ENCODE peak calls at places on chromosomes 6 and 20, in ten cellular contexts. B is heart left ventricle; F is tibial nerve; Q is IMR-90; L is CD8-positive, alpha-beta memory T cell; X is GM23248; O is sigmoid colon; M is colonic mucosa; D is PC-9; A is heart right ventricle. S is an unnamed sample.
A peak's percentile ranks its signal among the peaks of the same experiment; 100 is the strongest.

GRCh38 chr6:24658573-24659511 is 7.9 kb downstream of the TDP2 start:
- DNase-seq in M (peak; percentile 76), O (no peak), F (no peak), D (peak; percentile 99), B (no peak), X (peak; percentile 91), Q (peak; percentile 90), A (no peak), L (no peak), S (no peak)

GRCh38 chr20:1242530-1242929 is 16.7 kb downstream of the RAD21L1 start:
- DNase-seq in O (no peak), M (no peak), L (no peak), D (peak; percentile 38), B (no peak), X (peak; percentile 91), Q (peak; percentile 93), F (no peak), A (no peak), S (no peak)

GRCh38 chr6:138491020-138491419 is 8.3 kb downstream of the NHSL1 start:
- DNase-seq in M (no peak), X (no peak), F (no peak), O (no peak), B (no peak), L (no peak), D (no peak), A (no peak), Q (peak; percentile 51), S (no peak)

GRCh38 chr6:18166314-18167007 is 11.2 kb downstream of the KDM1B start:
- DNase-seq in Q (peak; percentile 60), X (peak; percentile 64), M (no peak), L (no peak), F (no peak), O (no peak), A (no peak), D (no peak), B (no peak), S (no peak)

GRCh38 chr6:142845143-142845571 is 99.8 kb downstream of the HIVEP2 start:
- DNase-seq in M (no peak), O (no peak), A (no peak), D (peak; percentile 86), X (peak; percentile 71), B (no peak), F (no peak), Q (no peak), L (no peak), S (no peak)

GRCh38 chr6:28215425-28215824 is 9.7 kb upstream of the ZSCAN9 start:
- DNase-seq in L (no peak), F (no peak), B (no peak), D (no peak), M (peak; percentile 74), X (peak; percentile 29), Q (peak; percentile 7), A (no peak), O (no peak), S (no peak)

GRCh38 chr6:139659196-139659595 is 284.7 kb upstream of the CITED2 start:
- DNase-seq in L (no peak), D (no peak), B (no peak), X (no peak), F (no peak), Q (no peak), A (no peak), M (no peak), O (no peak), S (no peak)

GRCh38 chr6:136501514-136501913 is 48.7 kb downstream of the MAP7 start:
- DNase-seq in M (no peak), B (no peak), O (no peak), A (no peak), D (no peak), F (no peak), Q (no peak), L (no peak), X (no peak), S (no peak)

GRCh38 chr20:20786428-20786827 is 74.0 kb upstream of the RALGAPA2 start:
- DNase-seq in A (no peak), Q (no peak), F (peak; percentile 24), L (no peak), B (no peak), O (no peak), X (no peak), M (no peak), D (no peak), S (no peak)

GRCh38 chr6:106974337-106974998 is at the start of gene CD24:
- DNase-seq in A (no peak), M (peak; percentile 82), O (no peak), X (no peak), B (no peak), L (no peak), Q (no peak), D (peak; percentile 53), F (no peak), S (no peak)

GRCh38 chr6:153595903-153596302 is 443.1 kb upstream of the OPRM1 start:
- DNase-seq in A (no peak), X (peak; percentile 2), F (no peak), D (peak; percentile 44), Q (no peak), L (no peak), O (no peak), B (no peak), M (no peak), S (no peak)

GRCh38 chr20:36098364-36098763 is 56.2 kb upstream of the EPB41L1 start:
- DNase-seq in F (peak; percentile 55), B (peak; percentile 35), Q (peak; percentile 40), A (peak; percentile 28), O (no peak), M (peak; percentile 76), D (no peak), X (peak; percentile 75), L (no peak), S (peak; percentile 24)

GRCh38 chr6:586553-586952 is 70.3 kb downstream of the HUS1B start:
- DNase-seq in L (no peak), M (no peak), O (no peak), D (no peak), Q (no peak), A (no peak), B (no peak), X (no peak), F (no peak), S (no peak)

GRCh38 chr6:85792278-85792677 is 149.6 kb upstream of the SYNCRIP start:
- DNase-seq in Q (peak; percentile 1), M (no peak), X (peak; percentile 39), A (no peak), F (no peak), L (no peak), B (no peak), D (no peak), O (no peak), S (no peak)
- H3K27ac ChIP-seq in Q (no peak overlapping the region), M (no peak overlapping the region), X (no peak overlapping the region), A (no peak overlapping the region), F (no peak overlapping the region), L (no peak overlapping the region), B (no peak overlapping the region), D (no peak overlapping the region), O (no peak overlapping the region), S (no peak overlapping the region)

DNA sequence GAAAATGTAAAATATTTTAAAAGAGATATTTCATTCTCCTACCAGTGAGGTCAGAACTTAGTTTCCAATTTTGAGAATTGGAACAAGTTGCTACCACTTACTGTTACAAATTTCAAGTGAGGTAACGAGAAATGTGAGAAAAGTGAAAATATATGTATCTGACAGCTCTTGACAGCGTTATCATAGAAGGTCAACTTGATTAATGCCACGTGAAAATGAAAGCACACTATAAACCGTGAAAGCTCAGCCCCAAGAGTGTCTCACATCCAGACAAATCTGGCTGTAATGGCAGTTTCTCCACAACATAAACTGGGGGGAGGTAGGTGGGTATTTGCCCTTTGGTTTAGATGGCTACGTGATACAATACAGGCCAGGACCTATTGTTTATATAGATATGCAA is 13.9 kb downstream of the HDGFL1 start:
- DNase-seq in M (no peak), O (no peak), A (no peak), B (no peak), L (no peak), X (no peak), F (no peak), D (no peak), Q (no peak), S (no peak)
- H3K27ac ChIP-seq in M (no peak overlapping the region), O (no peak overlapping the region), A (no peak overlapping the region), B (no peak overlapping the region), L (no peak overlapping the region), X (no peak overlapping the region), F (no peak overlapping the region), D (no peak overlapping the region), Q (no peak overlapping the region), S (no peak overlapping the region)

GRCh38 chr6:31792741-31793140 is 2.8 kb downstream of the VARS1 start:
- DNase-seq in Q (peak; percentile 43), L (no peak), M (no peak), O (no peak), D (peak; percentile 94), A (no peak), B (no peak), X (peak; percentile 36), F (no peak), S (no peak)
- H3K27ac ChIP-seq in Q (no peak overlapping the region), L (no peak overlapping the region), M (no peak overlapping the region), O (no peak overlapping the region), D (peak overlapping the region; percentile 78), A (no peak overlapping the region), B (no peak overlapping the region), X (no peak overlapping the region), F (no peak overlapping the region), S (no peak overlapping the region)

GRCh38 chr6:130604869-130605401 is 222.3 kb upstream of the SMLR1 start:
- DNase-seq in D (no peak), Q (no peak), X (no peak), A (no peak), L (no peak), B (no peak), F (no peak), M (no peak), O (no peak), S (no peak)

GRCh38 chr6:130602151-130602770 is 224.9 kb upstream of the SMLR1 start:
- DNase-seq in Q (peak; percentile 98), L (no peak), D (peak; percentile 70), B (no peak), X (peak; percentile 98), A (no peak), M (no peak), F (no peak), O (no peak), S (no peak)

GRCh38 chr6:130603391-130603790 is 223.8 kb upstream of the SMLR1 start:
- DNase-seq in X (no peak), D (no peak), L (no peak), A (no peak), M (no peak), F (no peak), O (no peak), Q (no peak), B (no peak), S (no peak)

GRCh38 chr6:130598021-130598989 is 228.9 kb upstream of the SMLR1 start:
- DNase-seq in O (no peak), M (no peak), F (no peak), X (no peak), D (no peak), L (no peak), Q (no peak), A (no peak), B (no peak), S (no peak)

DNA sequence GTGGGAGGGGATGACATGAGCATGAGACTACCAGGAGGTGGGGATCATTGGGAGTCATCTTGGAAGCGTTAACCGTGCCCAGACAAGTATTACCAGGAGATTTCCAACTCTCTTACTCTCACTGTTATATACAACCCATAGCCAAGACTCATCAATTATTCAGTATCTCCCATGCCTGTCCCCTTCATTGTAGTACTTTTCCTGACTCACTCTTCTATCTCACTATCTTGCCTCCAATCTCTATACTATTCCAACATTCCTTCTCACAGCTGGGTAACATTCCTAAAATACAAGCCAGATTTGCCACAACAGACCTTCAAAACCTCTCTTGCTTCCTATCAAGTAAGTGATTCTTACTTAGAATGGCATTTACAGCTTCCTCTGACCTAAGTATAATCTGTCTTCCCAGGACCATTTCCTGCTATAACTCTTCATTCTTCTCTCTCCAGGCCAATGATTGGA is 226.3 kb upstream of the SMLR1 start:
- DNase-seq in B (no peak), X (peak; percentile 65), A (no peak), O (no peak), F (no peak), M (no peak), L (no peak), Q (peak; percentile 85), D (no peak), S (no peak)
- H3K27ac ChIP-seq in B (no peak overlapping the region), X (peak overlapping the region; percentile 61), A (no peak overlapping the region), O (no peak overlapping the region), F (no peak overlapping the region), M (no peak overlapping the region), L (no peak overlapping the region), Q (peak overlapping the region; percentile 67), D (peak overlapping the region; percentile 62), S (no peak overlapping the region)

S was measured in substantia nigra.